ENCODE peak calls at places on chromosomes 11 and 22, in eight cellular contexts. F, M, S, L, A, E, U and P are unnamed samples.

GRCh38 chr11:48013269-48013901 is 33.0 kb downstream of the PTPRJ start:
- DNase-seq in F (no peak), M (no peak), S (peak), L (peak), A (no peak), E (no peak), U (no peak), P (no peak)

GRCh38 chr11:108944486-108945178 is 279.8 kb downstream of the DDX10 start:
- DNase-seq in F (no peak), M (no peak), S (no peak), L (no peak), A (no peak), E (no peak), U (no peak), P (no peak)

GRCh38 chr11:109309153-109309552 is 112.8 kb upstream of the C11orf87 start:
- DNase-seq in F (no peak), M (no peak), S (no peak), L (no peak), A (no peak), E (no peak), U (no peak), P (no peak)

GRCh38 chr11:1342946-1343345 is 33.5 kb upstream of the TOLLIP start:
- DNase-seq in F (no peak), M (no peak), S (no peak), L (no peak), A (no peak), E (no peak), U (no peak), P (no peak)

GRCh38 chr22:22090650-22091399 is 108.2 kb upstream of the TOP3B start:
- DNase-seq in F (no peak), M (no peak), S (no peak), L (no peak), A (no peak), E (no peak), U (no peak), P (no peak)

GRCh38 chr11:60912223-60912850 is 1.6 kb upstream of the TMEM109 start:
- DNase-seq in F (no peak), M (no peak), S (no peak), L (no peak), A (no peak), E (no peak), U (no peak), P (no peak)

GRCh38 chr11:20470348-20470747 is 82.8 kb downstream of the PRMT3 start:
- DNase-seq in F (no peak), M (no peak), S (no peak), L (no peak), A (no peak), E (no peak), U (no peak), P (no peak)

GRCh38 chr22:37088108-37088605 is 21.4 kb downstream of the TMPRSS6 start:
- DNase-seq in F (no peak), M (peak), S (no peak), L (no peak), A (no peak), E (peak), U (no peak), P (no peak)

GRCh38 chr11:120385690-120386089 is 49.5 kb downstream of the ARHGEF12 start:
- DNase-seq in F (no peak), M (no peak), S (no peak), L (no peak), A (no peak), E (no peak), U (no peak), P (no peak)

GRCh38 chr11:104625246-104625645 is 273.0 kb downstream of the CASP12 start:
- DNase-seq in F (no peak), M (no peak), S (no peak), L (no peak), A (no peak), E (no peak), U (no peak), P (no peak)

GRCh38 chr11:71096751-71097388 is 155.5 kb downstream of the SHANK2 start:
- DNase-seq in F (no peak), M (no peak), S (no peak), L (no peak), A (no peak), E (no peak), U (no peak), P (no peak)

GRCh38 chr11:1052133-1053011 is 15.9 kb upstream of the MUC6 start:
- DNase-seq in F (no peak), M (no peak), S (peak), L (no peak), A (no peak), E (no peak), U (no peak), P (no peak)

GRCh38 chr11:46299425-46300067 is 22.1 kb downstream of the CREB3L1 start:
- DNase-seq in F (no peak), M (no peak), S (no peak), L (no peak), A (no peak), E (no peak), U (no peak), P (no peak)
- H3K4me3 ChIP-seq in F (no peak), M (no peak), S (no peak), L (no peak), A (no peak), E (no peak), U (no peak), P (no peak)

DNA sequence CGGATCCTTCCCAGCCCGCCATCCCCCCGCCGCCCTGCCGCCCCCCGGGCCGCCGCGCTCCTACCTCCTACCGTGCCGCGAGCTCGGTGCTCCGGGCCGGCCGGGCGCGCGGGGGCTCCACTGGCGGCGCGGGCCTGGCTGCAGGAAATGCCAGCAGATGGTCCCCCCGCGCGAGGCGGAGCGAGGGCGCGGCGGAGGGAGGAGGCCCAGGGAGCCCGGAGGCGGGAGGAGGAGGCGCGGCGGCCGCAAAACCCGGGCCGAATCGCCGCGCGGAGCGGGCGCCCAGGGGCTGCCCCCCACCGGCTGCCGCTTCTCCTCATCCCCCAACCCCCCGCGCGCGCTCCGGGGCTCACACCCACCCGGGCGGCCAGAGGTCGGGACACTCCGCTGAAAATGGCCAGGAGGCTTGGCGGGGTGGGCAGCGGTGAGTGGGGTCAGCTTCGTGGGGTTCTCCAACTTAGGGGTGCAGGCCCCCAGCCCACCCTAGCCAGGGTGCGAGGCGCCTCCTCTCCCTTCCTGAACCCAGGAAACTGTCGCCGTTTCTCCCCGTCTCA is at the start of gene OSBPL5:
- DNase-seq in F (no peak), M (no peak), S (peak), L (peak), A (no peak), E (peak), U (peak), P (no peak)
- TF ChIP-seq POLR2AphosphoS5 in F (no peak), M (peak), S (peak), L (peak), A (no peak), E (peak), U (no peak), P (peak)

GRCh38 chr22:41925783-41926460 is 684 bp downstream of the TNFRSF13C start:
- DNase-seq in F (peak), M (no peak), S (peak), L (peak), A (no peak), E (peak), U (no peak), P (no peak)
- H3K27ac ChIP-seq in F (no peak), M (no peak), S (peak), L (no peak), A (no peak), E (no peak), U (no peak), P (no peak)

DNA sequence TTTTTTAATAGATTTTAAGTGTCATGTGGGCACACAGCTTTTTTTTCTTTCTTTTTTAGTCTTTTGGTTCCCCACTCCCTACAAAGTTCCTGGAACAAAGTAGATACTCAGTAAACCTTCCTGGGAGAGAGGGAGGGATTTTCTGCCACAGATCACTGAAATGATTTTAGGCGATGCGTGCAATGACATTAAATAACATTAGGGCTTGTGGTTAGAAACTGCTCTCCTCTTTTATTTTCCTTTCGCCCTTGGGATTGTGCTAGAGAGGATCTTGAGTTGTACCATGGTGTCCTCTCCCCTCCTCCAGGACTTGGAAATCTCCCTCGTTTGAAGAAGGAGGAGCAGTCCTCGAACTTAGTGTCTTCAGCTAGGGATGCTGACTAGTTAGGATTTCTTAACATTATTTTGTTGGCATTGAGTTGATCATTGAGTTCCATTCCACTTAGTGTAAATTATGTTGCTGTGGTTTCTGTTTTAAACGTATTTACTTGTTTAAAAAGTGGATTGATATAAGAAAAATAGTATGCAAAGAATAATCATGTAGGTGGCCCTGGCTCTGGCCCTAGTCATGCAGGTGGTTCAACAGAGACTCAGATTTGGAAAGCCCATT is 88.4 kb downstream of the TRAF6 start:
- DNase-seq in F (no peak), M (no peak), S (no peak), L (no peak), A (no peak), E (no peak), U (no peak), P (no peak)
- H3K4me3 ChIP-seq in F (no peak), M (no peak), S (no peak), L (no peak), A (no peak), E (no peak), U (no peak), P (no peak)

GRCh38 chr11:10695821-10696220 is 2.3 kb upstream of the IRAG1 start:
- DNase-seq in F (no peak), M (no peak), S (no peak), L (no peak), A (no peak), E (no peak), U (no peak), P (no peak)

GRCh38 chr11:10692716-10693115 is 839 bp downstream of the IRAG1 start:
- DNase-seq in F (no peak), M (no peak), S (no peak), L (no peak), A (no peak), E (no peak), U (no peak), P (no peak)

GRCh38 chr11:10694481-10695239 is 1.1 kb upstream of the IRAG1 start:
- DNase-seq in F (no peak), M (no peak), S (no peak), L (no peak), A (no peak), E (no peak), U (no peak), P (no peak)

GRCh38 chr11:10696797-10697620 is 3.5 kb upstream of the IRAG1 start:
- DNase-seq in F (no peak), M (no peak), S (no peak), L (no peak), A (no peak), E (no peak), U (no peak), P (no peak)

GRCh38 chr11:10693509-10694071 is at the start of gene IRAG1:
- DNase-seq in F (no peak), M (no peak), S (no peak), L (no peak), A (no peak), E (no peak), U (no peak), P (no peak)
- TF ChIP-seq POLR2AphosphoS5 in F (no peak), M (no peak), S (no peak), L (peak), A (no peak), E (no peak), U (no peak), P (no peak)

GRCh38 chr22:46054878-46055158 is 77.9 kb upstream of the WNT7B start:
- DNase-seq in F (no peak), M (no peak), S (no peak), L (no peak), A (no peak), E (no peak), U (peak), P (no peak)
- H3K27ac ChIP-seq in F (no peak), M (peak), S (peak), L (peak), A (peak), E (no peak), U (peak), P (peak)